ENCODE peak calls at places on chromosome 10, in nine cellular contexts. X is cardiac fibroblast, P is prostate gland, L is lung, O is PC-9, C is Panc1, A is ascending aorta, Q is breast epithelium, S is epithelial cell of esophagus. R is an unnamed sample.

GRCh38 chr10:84829121-84829520 is 500.7 kb downstream of the CCSER2 start:
- DNase-seq in X (no peak), P (no peak), L (no peak), O (no peak), C (no peak), A (no peak), Q (no peak), S (no peak), R (no peak)

GRCh38 chr10:100021322-100021721 is 11.6 kb upstream of the DNMBP start:
- DNase-seq in X (no peak), P (no peak), L (no peak), O (no peak), C (no peak), A (no peak), Q (no peak), S (no peak), R (no peak)

GRCh38 chr10:87092356-87092860 is 2.2 kb downstream of the GLUD1 start:
- DNase-seq in X (peak), P (peak), L (no peak), O (no peak), C (no peak), A (no peak), Q (no peak), S (peak), R (no peak)

GRCh38 chr10:23981520-23982309 is 227.2 kb upstream of the KIAA1217 start:
- DNase-seq in X (no peak), P (peak), L (no peak), O (no peak), C (no peak), A (no peak), Q (no peak), S (no peak), R (no peak)

GRCh38 chr10:22713853-22714523 is 390 bp downstream of the PIP4K2A start:
- DNase-seq in X (peak), P (peak), L (peak), O (no peak), C (no peak), A (no peak), Q (no peak), S (no peak), R (no peak)

GRCh38 chr10:29519670-29520069 is 115.1 kb downstream of the SVIL start:
- DNase-seq in X (no peak), P (no peak), L (no peak), O (no peak), C (no peak), A (no peak), Q (no peak), S (no peak), R (no peak)

GRCh38 chr10:117565068-117565467 is 22.5 kb downstream of the EMX2 start:
- DNase-seq in X (no peak), P (no peak), L (no peak), O (no peak), C (no peak), A (no peak), Q (no peak), S (no peak), R (no peak)

GRCh38 chr10:92572362-92573090 is 1.4 kb downstream of the IDE start:
- DNase-seq in X (no peak), P (no peak), L (no peak), O (no peak), C (no peak), A (no peak), Q (no peak), S (no peak), R (no peak)

GRCh38 chr10:119449760-119450461 is 92.6 kb downstream of the RGS10 start:
- DNase-seq in X (peak), P (no peak), L (peak), O (peak), C (no peak), A (peak), Q (peak), S (peak), R (no peak)

GRCh38 chr10:79984851-79985250 is 35.9 kb upstream of the SFTPD start:
- DNase-seq in X (no peak), P (no peak), L (peak), O (peak), C (no peak), A (no peak), Q (no peak), S (peak), R (no peak)

GRCh38 chr10:76559889-76560215 is 1077.8 kb downstream of the KCNMA1 start:
- DNase-seq in X (no peak), P (no peak), L (no peak), O (no peak), C (no peak), A (no peak), Q (no peak), S (no peak), R (peak)

GRCh38 chr10:24974978-24975377 is 22.6 kb upstream of the PRTFDC1 start:
- DNase-seq in X (peak), P (no peak), L (no peak), O (no peak), C (no peak), A (peak), Q (no peak), S (no peak), R (peak)

GRCh38 chr10:6678211-6678803 is 98.2 kb upstream of the PRKCQ start:
- DNase-seq in X (peak), P (peak), L (peak), O (peak), C (no peak), A (peak), Q (no peak), S (peak), R (no peak)

GRCh38 chr10:133368153-133368552 is 5.0 kb downstream of the ECHS1 start:
- DNase-seq in X (no peak), P (no peak), L (no peak), O (no peak), C (no peak), A (no peak), Q (no peak), S (no peak), R (no peak)

GRCh38 chr10:3085785-3086567 is 18.6 kb downstream of the PFKP start:
- DNase-seq in X (no peak), P (no peak), L (no peak), O (no peak), C (no peak), A (peak), Q (no peak), S (no peak), R (no peak)

GRCh38 chr10:103861501-103861900 is 6.1 kb upstream of the SH3PXD2A start:
- DNase-seq in X (no peak), P (no peak), L (no peak), O (no peak), C (no peak), A (no peak), Q (no peak), S (peak), R (no peak)

GRCh38 chr10:88249450-88249849 is 333.7 kb downstream of the RNLS start:
- DNase-seq in X (no peak), P (no peak), L (no peak), O (no peak), C (no peak), A (no peak), Q (no peak), S (peak), R (no peak)

GRCh38 chr10:109426987-109427386 is 496.3 kb downstream of the XPNPEP1 start:
- DNase-seq in X (no peak), P (no peak), L (no peak), O (no peak), C (no peak), A (no peak), Q (no peak), S (no peak), R (no peak)

GRCh38 chr10:19935106-19935505 is 118.9 kb downstream of the PLXDC2 start:
- DNase-seq in X (no peak), P (no peak), L (no peak), O (no peak), C (no peak), A (no peak), Q (no peak), S (no peak), R (no peak)

GRCh38 chr10:3654496-3654895 is 130.5 kb downstream of the KLF6 start:
- DNase-seq in X (peak), P (no peak), L (no peak), O (no peak), C (no peak), A (no peak), Q (no peak), S (peak), R (no peak)

GRCh38 chr10:114393482-114393881 is 10.8 kb downstream of the AFAP1L2 start:
- DNase-seq in X (peak), P (no peak), L (no peak), O (no peak), C (no peak), A (peak), Q (no peak), S (peak), R (no peak)

GRCh38 chr10:117216611-117217195 is 19.4 kb downstream of the KCNK18 start:
- DNase-seq in X (peak), P (peak), L (peak), O (peak), C (peak), A (no peak), Q (peak), S (peak), R (no peak)

GRCh38 chr10:30383366-30383765 is 34.3 kb upstream of the MTPAP start:
- DNase-seq in X (peak), P (no peak), L (no peak), O (no peak), C (no peak), A (peak), Q (no peak), S (no peak), R (no peak)

DNA sequence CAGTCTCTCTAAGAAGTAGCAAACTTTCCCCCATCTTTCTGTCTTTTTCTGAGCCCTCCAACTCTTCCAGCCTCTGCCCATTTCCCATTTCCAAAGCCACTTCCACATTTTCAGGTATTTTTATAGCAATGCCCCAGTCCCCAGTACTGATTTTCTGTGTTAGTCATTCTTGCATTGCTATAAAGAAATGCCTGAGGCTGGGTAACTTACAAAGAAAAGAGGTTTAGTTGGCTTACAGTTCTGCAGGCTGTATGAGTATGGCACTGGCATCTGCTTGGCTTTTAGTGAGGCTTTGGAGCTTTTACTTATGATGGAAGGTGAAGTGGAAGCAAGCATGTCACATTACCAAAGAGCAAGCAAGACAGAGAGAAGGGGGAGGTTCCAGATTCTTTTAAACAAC is 17.2 kb downstream of the PLCE1 start:
- DNase-seq in X (no peak), P (no peak), L (no peak), O (no peak), C (no peak), A (no peak), Q (no peak), S (peak), R (no peak)
- H3K4me3 ChIP-seq in X (no peak), P (no peak), L (no peak), O (no peak), C (no peak), A (no peak), Q (no peak), S (no peak), R (no peak)

DNA sequence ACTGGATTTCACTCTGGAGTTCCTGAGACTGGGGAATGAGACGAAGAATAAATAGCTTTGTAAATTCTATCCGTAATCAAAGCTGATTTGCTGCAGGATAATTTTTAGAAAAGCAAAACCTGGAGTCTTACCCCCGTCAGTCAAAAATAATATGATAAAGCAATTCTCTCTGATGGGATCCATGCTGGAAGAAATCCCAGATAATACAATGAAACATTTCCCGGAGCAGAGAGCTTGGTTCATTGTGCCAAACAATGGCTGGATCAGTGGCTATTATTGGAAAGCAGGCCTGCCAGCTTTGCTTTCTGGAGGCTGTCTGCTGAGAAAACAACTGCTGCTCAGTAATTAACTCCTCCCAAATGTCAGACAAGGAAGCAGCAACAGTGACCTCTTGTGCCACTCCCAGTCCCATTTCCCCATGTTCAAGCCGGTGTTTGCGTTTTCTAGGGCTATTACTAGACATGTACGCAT is 609.4 kb upstream of the PCDH15 start:
- DNase-seq in X (peak), P (peak), L (no peak), O (no peak), C (no peak), A (peak), Q (peak), S (peak), R (no peak)
- TF ChIP-seq CTCF in X (no peak), P (no peak), L (no peak), O (no peak), C (peak), A (no peak), Q (no peak), S (peak), R (no peak)

GRCh38 chr10:16814081-16814480 is 3.1 kb downstream of the RSU1 start:
- DNase-seq in X (no peak), P (no peak), L (no peak), O (no peak), C (no peak), A (no peak), Q (no peak), S (no peak), R (no peak)

GRCh38 chr10:16817125-16818019 is at the start of gene RSU1:
- DNase-seq in X (peak), P (peak), L (peak), O (peak), C (peak), A (peak), Q (peak), S (peak), R (peak)

GRCh38 chr10:16819026-16819425 is 1.8 kb upstream of the RSU1 start:
- DNase-seq in X (no peak), P (no peak), L (no peak), O (no peak), C (no peak), A (no peak), Q (no peak), S (no peak), R (no peak)

GRCh38 chr10:16816830-16817124 is 447 bp downstream of the RSU1 start:
- DNase-seq in X (no peak), P (no peak), L (no peak), O (no peak), C (no peak), A (no peak), Q (no peak), S (no peak), R (no peak)

GRCh38 chr10:16816142-16816541 is 1.1 kb downstream of the RSU1 start:
- DNase-seq in X (no peak), P (no peak), L (no peak), O (no peak), C (no peak), A (no peak), Q (no peak), S (peak), R (no peak)
- H3K4me3 ChIP-seq in X (peak), P (no peak), L (no peak), O (peak), C (peak), A (peak), Q (peak), S (peak), R (peak)

GRCh38 chr10:111319866-111320265 is 243.0 kb downstream of the ADRA2A start:
- DNase-seq in X (no peak), P (no peak), L (no peak), O (no peak), C (no peak), A (no peak), Q (no peak), S (no peak), R (no peak)

GRCh38 chr10:111323567-111323966 is 246.7 kb downstream of the ADRA2A start:
- DNase-seq in X (peak), P (no peak), L (no peak), O (no peak), C (no peak), A (no peak), Q (no peak), S (no peak), R (no peak)
- TF ChIP-seq CTCF in X (no peak), P (no peak), L (no peak), O (no peak), C (peak), A (no peak), Q (no peak), S (no peak), R (peak)

R was measured in BJ.